ENCODE peak calls at places on chromosomes 6 and 20, in six cellular contexts. V is H1, L is HepG2, S is GM12878, O is GM12891, E is K562. P is an unnamed sample.

GRCh38 chr6:90088009-90088408 is 193.7 kb downstream of the GJA10 start:
- DNase-seq in O (no peak), V (no peak), E (no peak), L (no peak), S (no peak), P (no peak)

GRCh38 chr6:14550817-14551216 is 433.2 kb downstream of the CD83 start:
- DNase-seq in E (no peak), O (no peak), S (no peak), L (no peak), V (no peak), P (no peak)

GRCh38 chr20:9510926-9511325 is 3.5 kb upstream of the LAMP5 start:
- DNase-seq in V (no peak), O (peak), L (no peak), E (no peak), S (peak), P (no peak)

GRCh38 chr6:139940741-139941712 is 566.6 kb upstream of the CITED2 start:
- DNase-seq in V (no peak), S (peak), O (no peak), E (no peak), L (no peak), P (no peak)

GRCh38 chr20:33373735-33374605 is 27.3 kb downstream of the CDK5RAP1 start:
- DNase-seq in S (no peak), V (no peak), E (no peak), L (peak), O (no peak), P (no peak)

GRCh38 chr6:137451926-137452325 is 42.3 kb downstream of the OLIG3 start:
- DNase-seq in O (no peak), S (no peak), E (no peak), V (no peak), L (no peak), P (no peak)

GRCh38 chr6:159084493-159085091 is 39.8 kb upstream of the TAGAP start:
- DNase-seq in E (no peak), O (no peak), L (no peak), S (no peak), V (no peak), P (no peak)

GRCh38 chr20:8662433-8662954 is 406.4 kb upstream of the PLCB4 start:
- DNase-seq in L (no peak), S (no peak), O (no peak), V (no peak), E (no peak), P (no peak)

GRCh38 chr6:149990672-149991402 is 27.1 kb downstream of the ULBP1 start:
- DNase-seq in S (no peak), E (no peak), L (no peak), O (peak), V (no peak), P (peak)

GRCh38 chr20:42432931-42433330 is 756.8 kb downstream of the PTPRT start:
- DNase-seq in L (no peak), V (no peak), S (no peak), O (no peak), E (no peak), P (no peak)

GRCh38 chr6:44451803-44452690 is 64.5 kb downstream of the CDC5L start:
- DNase-seq in E (no peak), L (no peak), V (no peak), O (no peak), S (no peak), P (no peak)

GRCh38 chr6:102759415-102759814 is 1365.9 kb downstream of the GRIK2 start:
- DNase-seq in O (no peak), V (no peak), E (no peak), L (no peak), S (no peak), P (no peak)

GRCh38 chr6:90397929-90398674 is 101.5 kb upstream of the BACH2 start:
- DNase-seq in O (no peak), S (no peak), V (no peak), L (no peak), E (peak), P (no peak)

GRCh38 chr20:32108814-32109391 is 611 bp upstream of the TM9SF4 start:
- DNase-seq in O (no peak), S (no peak), V (no peak), L (no peak), E (no peak), P (no peak)

GRCh38 chr6:104595315-104595820 is 264.4 kb downstream of the HACE1 start:
- DNase-seq in L (no peak), S (no peak), V (no peak), E (no peak), O (no peak), P (no peak)

GRCh38 chr6:134840086-134840485 is 109.8 kb downstream of the ALDH8A1 start:
- DNase-seq in E (no peak), S (no peak), L (peak), O (no peak), V (no peak), P (no peak)

GRCh38 chr6:141744971-141745370 is 387.8 kb upstream of the GJE1 start:
- DNase-seq in V (no peak), S (no peak), E (no peak), O (no peak), L (no peak), P (no peak)

GRCh38 chr6:15131234-15132195 is 114.4 kb upstream of the JARID2 start:
- DNase-seq in V (no peak), L (no peak), S (no peak), E (no peak), O (no peak), P (no peak)

GRCh38 chr6:130303436-130303835 is 62.4 kb upstream of the TMEM200A start:
- DNase-seq in E (no peak), V (no peak), S (no peak), O (no peak), L (no peak), P (no peak)

GRCh38 chr6:134092449-134092848 is 40.0 kb upstream of the SLC2A12 start:
- DNase-seq in E (no peak), L (no peak), S (no peak), O (no peak), V (no peak), P (no peak)

GRCh38 chr6:94270040-94270689 is 850.8 kb upstream of the EPHA7 start:
- DNase-seq in E (no peak), V (no peak), L (no peak), S (no peak), O (no peak), P (no peak)

GRCh38 chr6:144566868-144567615 is 281.9 kb downstream of the UTRN start:
- DNase-seq in V (no peak), E (no peak), L (no peak), S (no peak), O (no peak), P (no peak)

GRCh38 chr6:27825025-27825823 is 87.0 kb downstream of the OR2B2 start:
- DNase-seq in L (no peak), E (no peak), S (no peak), V (no peak), O (no peak), P (no peak)

GRCh38 chr6:27078734-27079357 is 168.7 kb upstream of the PRSS16 start:
- DNase-seq in V (peak), E (peak), S (peak), O (no peak), L (peak), P (no peak)

GRCh38 chr6:48994811-48995210 is 468.2 kb downstream of the MMUT start:
- DNase-seq in L (no peak), O (no peak), V (no peak), E (no peak), S (no peak), P (no peak)

GRCh38 chr6:162798546-162798945 is 70.8 kb downstream of the PACRG start:
- DNase-seq in V (no peak), L (no peak), O (no peak), E (no peak), S (no peak), P (no peak)

GRCh38 chr6:73394577-73395354 is at the start of gene DDX43:
- DNase-seq in S (no peak), V (no peak), E (no peak), O (no peak), L (no peak), P (no peak)

GRCh38 chr6:104633125-104633524 is 226.6 kb downstream of the HACE1 start:
- DNase-seq in S (no peak), V (no peak), L (no peak), E (no peak), O (no peak), P (no peak)

GRCh38 chr6:134253681-134254080 is 64.2 kb downstream of the SGK1 start:
- DNase-seq in L (peak), O (no peak), E (peak), V (no peak), S (no peak), P (no peak)

GRCh38 chr6:43459535-43459934 is 4.2 kb upstream of the DLK2 start:
- DNase-seq in O (no peak), S (no peak), E (no peak), L (no peak), V (no peak), P (no peak)

GRCh38 chr6:135451617-135452190 is 45.8 kb downstream of the AHI1 start:
- DNase-seq in V (no peak), S (no peak), O (no peak), E (no peak), L (peak), P (no peak)

GRCh38 chr6:130293800-130294199 is 71.0 kb upstream of the SAMD3 start:
- DNase-seq in V (peak), S (peak), L (peak), E (peak), O (peak), P (peak)

GRCh38 chr6:12136905-12137304 is 124.8 kb downstream of the HIVEP1 start:
- DNase-seq in S (no peak), L (no peak), V (no peak), E (no peak), O (no peak), P (no peak)

GRCh38 chr6:45626087-45626891 is 248.6 kb upstream of the SUPT3H start:
- DNase-seq in O (no peak), E (no peak), L (no peak), V (no peak), S (no peak), P (no peak)

GRCh38 chr6:34658605-34659218 is 37.9 kb downstream of the ILRUN start:
- DNase-seq in O (no peak), L (no peak), E (no peak), V (no peak), S (no peak), P (no peak)
- TF ChIP-seq POLR2AphosphoS5 in O (no peak), L (no peak), E (no peak), V (no peak), S (no peak), P (no peak)

GRCh38 chr20:327041-327945 is 1.9 kb downstream of the SOX12 start:
- DNase-seq in S (peak), V (peak), O (peak), L (peak), E (peak), P (peak)

GRCh38 chr20:325889-326644 is 715 bp downstream of the SOX12 start:
- DNase-seq in V (no peak), L (peak), E (peak), S (no peak), O (no peak), P (peak)

GRCh38 chr20:326645-327031 is 1.3 kb downstream of the SOX12 start:
- DNase-seq in V (no peak), S (no peak), O (no peak), E (no peak), L (no peak), P (no peak)

GRCh38 chr20:325043-325888 is at the start of gene SOX12:
- DNase-seq in O (peak), E (peak), L (peak), S (peak), V (no peak), P (peak)

GRCh38 chr20:324177-325042 is 942 bp upstream of the SOX12 start:
- DNase-seq in S (no peak), L (peak), O (peak), V (no peak), E (peak), P (peak)
- TF ChIP-seq POLR2A in S (peak), L (peak), O (peak), V (no peak), E (peak), P (peak)

GRCh38 chr6:32819729-32820128 is 2.9 kb upstream of the HLA-DOB start:
- DNase-seq in L (no peak), E (no peak), O (no peak), V (no peak), S (no peak), P (no peak)
- TF ChIP-seq TAF1 in L (no peak), E (no peak), O (no peak), V (no peak), S (no peak), P (no peak)

GRCh38 chr6:111222341-111222740 is 135.0 kb downstream of the SLC16A10 start:
- DNase-seq in E (no peak), S (no peak), L (no peak), O (no peak), V (no peak), P (no peak)

GRCh38 chr6:111230351-111231077 is 143.2 kb downstream of the SLC16A10 start:
- DNase-seq in S (no peak), V (no peak), L (no peak), E (no peak), O (no peak), P (no peak)

GRCh38 chr6:111231078-111231435 is 143.8 kb downstream of the SLC16A10 start:
- DNase-seq in S (no peak), O (no peak), V (no peak), E (no peak), L (no peak), P (no peak)

DNA sequence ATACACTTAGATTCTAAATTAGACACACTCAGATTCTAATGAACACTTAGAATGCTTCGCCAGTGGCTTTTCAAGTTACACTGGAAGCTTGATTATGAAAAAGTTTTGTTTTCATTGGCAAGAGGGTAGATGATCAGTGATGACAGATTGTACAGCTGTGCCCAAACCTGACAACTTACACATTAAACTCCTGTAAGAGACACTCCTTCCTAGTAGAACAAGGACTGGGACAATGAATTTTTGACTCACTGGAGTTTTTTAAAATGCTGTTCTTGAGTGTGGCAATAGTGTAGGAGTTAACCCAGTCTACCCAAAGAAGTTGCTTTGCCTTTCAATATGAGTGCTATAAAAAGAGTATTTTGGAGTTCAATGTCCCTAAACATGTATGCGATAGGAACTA is 140.8 kb downstream of the SLC16A10 start:
- DNase-seq in E (no peak), S (no peak), O (no peak), V (no peak), L (no peak), P (no peak)
- TF ChIP-seq POLR2AphosphoS5 in E (no peak), S (no peak), O (no peak), V (no peak), L (no peak), P (no peak)

DNA sequence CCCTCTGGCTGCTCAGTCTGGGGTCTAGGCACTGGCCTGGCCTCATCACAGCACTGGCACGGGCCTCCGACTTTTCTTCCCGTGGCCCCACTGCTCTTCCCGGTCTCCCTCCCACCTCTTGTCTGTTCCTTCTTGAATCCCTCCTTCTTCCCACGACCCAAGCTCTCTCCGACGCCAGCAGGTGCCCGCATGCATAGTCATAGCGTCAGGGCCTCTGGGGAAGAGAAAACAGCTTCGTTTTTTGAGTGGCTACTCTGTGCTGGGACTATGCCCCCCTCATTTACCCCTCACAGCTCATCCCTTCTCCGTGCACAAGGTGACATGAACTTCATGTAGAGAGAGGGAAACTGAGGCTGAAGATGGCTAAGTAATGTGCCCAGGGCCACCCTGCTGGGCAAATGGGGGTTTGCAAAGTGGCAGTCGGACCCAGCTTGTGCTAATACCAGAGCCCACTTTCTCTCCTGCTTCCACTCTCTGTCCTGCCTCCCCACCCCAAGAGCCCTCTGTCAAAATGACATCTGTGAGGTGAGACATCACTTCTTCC is 59.2 kb downstream of the SYNJ2 start:
- DNase-seq in L (no peak), S (no peak), E (no peak), O (no peak), V (no peak), P (no peak)
- TF ChIP-seq POLR2A in L (no peak), S (no peak), E (no peak), O (no peak), V (no peak), P (no peak)

DNA sequence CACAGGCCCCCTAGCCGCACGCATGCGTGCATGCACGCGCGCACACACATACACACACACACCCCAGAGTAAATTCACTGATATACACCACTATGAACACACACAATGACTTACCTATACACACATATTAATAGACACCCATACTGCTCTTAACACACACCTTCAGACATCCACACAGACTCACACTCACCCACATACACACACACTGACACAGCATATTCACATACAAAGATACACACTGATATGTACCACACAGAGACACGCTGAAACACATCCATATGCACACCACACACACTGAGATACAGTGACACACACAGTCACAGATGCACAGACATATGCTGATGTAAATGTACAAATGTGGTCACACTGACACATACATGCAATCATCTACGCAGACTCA is 5.6 kb downstream of the SGK2 start:
- DNase-seq in L (no peak), E (no peak), S (no peak), V (no peak), O (no peak), P (no peak)
- TF ChIP-seq TAF1 in L (no peak), E (no peak), S (no peak), V (no peak), O (no peak), P (no peak)

GRCh38 chr20:62605996-62606395 is 36.3 kb upstream of the SLCO4A1 start:
- DNase-seq in V (no peak), E (no peak), S (no peak), L (no peak), O (no peak), P (no peak)

GRCh38 chr20:62606551-62607201 is 35.6 kb upstream of the SLCO4A1 start:
- DNase-seq in O (no peak), S (no peak), V (no peak), E (no peak), L (no peak), P (no peak)

GRCh38 chr20:62603907-62604785 is 38.2 kb upstream of the SLCO4A1 start:
- DNase-seq in O (no peak), E (no peak), V (no peak), S (no peak), L (no peak), P (no peak)

GRCh38 chr20:62604796-62605195 is 37.5 kb upstream of the SLCO4A1 start:
- DNase-seq in V (no peak), S (no peak), O (no peak), L (no peak), E (no peak), P (no peak)

DNA sequence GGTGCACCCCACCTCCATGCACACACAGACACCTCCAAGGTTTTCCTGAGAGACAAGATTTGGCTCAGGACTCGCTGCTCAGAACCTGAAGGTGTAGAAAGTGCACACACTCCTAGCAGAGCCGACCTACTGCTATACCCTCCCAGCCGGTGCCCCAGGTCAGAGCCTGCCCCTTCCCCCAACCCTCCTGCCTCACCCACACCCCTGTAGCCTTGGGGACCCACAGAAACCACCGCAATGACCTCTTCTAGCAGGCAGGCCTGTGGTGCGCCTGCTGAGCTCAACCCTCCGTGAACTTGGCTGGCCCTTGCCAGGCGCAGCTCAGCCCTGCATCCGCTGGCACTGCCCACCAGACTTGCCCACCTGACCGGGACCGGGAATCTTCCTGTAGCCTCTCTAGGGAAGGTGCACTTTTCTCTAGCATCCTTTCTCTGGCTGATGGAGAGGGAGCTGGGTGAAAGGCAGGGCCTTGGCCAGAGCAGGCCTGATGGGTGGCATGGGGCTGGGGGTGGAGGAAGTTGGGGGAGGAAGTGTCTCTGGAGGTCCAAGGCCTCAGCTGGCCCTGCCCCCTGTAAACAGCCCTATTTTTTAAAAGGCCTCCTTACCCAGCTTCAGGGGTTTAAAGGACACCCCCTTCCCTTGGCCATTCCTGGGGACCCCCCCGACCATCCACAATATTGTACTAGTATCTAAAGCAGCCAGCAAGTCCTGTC is 36.9 kb upstream of the SLCO4A1 start:
- DNase-seq in L (no peak), E (no peak), S (no peak), V (no peak), O (no peak), P (no peak)
- TF ChIP-seq POLR2AphosphoS5 in L (no peak), E (no peak), S (no peak), V (no peak), O (no peak), P (no peak)

GRCh38 chr6:34673079-34673478 is 23.5 kb downstream of the ILRUN start:
- DNase-seq in L (no peak), V (no peak), O (no peak), S (no peak), E (no peak), P (no peak)

GRCh38 chr6:34679552-34680255 is 16.9 kb downstream of the ILRUN start:
- DNase-seq in E (no peak), V (no peak), O (no peak), S (no peak), L (no peak), P (no peak)

GRCh38 chr6:34672657-34673043 is 23.9 kb downstream of the ILRUN start:
- DNase-seq in S (no peak), L (no peak), O (no peak), E (no peak), V (no peak), P (no peak)

GRCh38 chr6:34674268-34674639 is 22.3 kb downstream of the ILRUN start:
- DNase-seq in V (no peak), O (no peak), E (no peak), L (peak), S (no peak), P (no peak)

GRCh38 chr6:34676140-34676539 is 20.4 kb downstream of the ILRUN start:
- DNase-seq in L (no peak), V (no peak), O (no peak), E (no peak), S (no peak), P (no peak)
- TF ChIP-seq POLR2A in L (no peak), V (no peak), O (no peak), E (no peak), S (no peak), P (no peak)